ENCODE peak calls at places on chromosomes 11 and 22, in seven cellular contexts. J is head of caudate nucleus; T is activated naive CD4-positive, alpha-beta T cell; R is brain microvascular endothelial cell; B is frontal cortex; S is posterior cingulate gyrus; Y is activated CD8-positive, alpha-beta memory T cell treated with anti-CD3 and anti-CD28 coated beads, Interleukin-2, amount 50 U/mL, for 48 hours. D is an unnamed sample.

GRCh38 chr11:111347723-111348115 is 31.4 kb downstream of the POU2AF1 start:
- DNase-seq in J (no peak), S (no peak), B (no peak), Y (no peak), R (no peak), T (no peak), D (no peak)

GRCh38 chr22:21064917-21065864 is 19.4 kb downstream of the LRRC74B start:
- DNase-seq in T (no peak), R (no peak), J (no peak), S (peak), Y (no peak), B (no peak), D (no peak)

GRCh38 chr22:36136475-36136874 is 24.1 kb downstream of the APOL3 start:
- DNase-seq in T (no peak), J (no peak), Y (no peak), S (peak), B (no peak), R (peak), D (peak)

GRCh38 chr11:70503878-70504240 is 105.5 kb downstream of the CTTN start:
- DNase-seq in B (no peak), T (no peak), J (peak), R (no peak), Y (no peak), S (peak), D (no peak)

GRCh38 chr22:19129871-19130270 is 1.2 kb upstream of the TSSK2 start:
- DNase-seq in Y (no peak), B (no peak), T (no peak), S (no peak), R (no peak), J (no peak), D (no peak)

GRCh38 chr11:67316882-67317364 is 13.6 kb downstream of the SSH3 start:
- DNase-seq in Y (no peak), R (peak), S (no peak), J (no peak), B (no peak), T (no peak), D (peak)

GRCh38 chr22:48869161-48869560 is 958.5 kb downstream of the BRD1 start:
- DNase-seq in J (no peak), R (no peak), T (no peak), S (no peak), Y (no peak), B (no peak), D (no peak)

GRCh38 chr11:78427615-78428272 is 10.1 kb upstream of the GAB2 start:
- DNase-seq in Y (no peak), J (no peak), R (no peak), B (no peak), S (no peak), T (no peak), D (no peak)

GRCh38 chr11:12461516-12461915 is 84.1 kb downstream of the PARVA start:
- DNase-seq in R (no peak), B (no peak), T (no peak), Y (no peak), J (no peak), S (no peak), D (peak)

GRCh38 chr11:47589504-47590025 is 3.1 kb downstream of the FAM180B start:
- DNase-seq in B (no peak), J (no peak), S (no peak), Y (no peak), R (no peak), T (no peak), D (no peak)

GRCh38 chr11:131504199-131504949 is 134.0 kb downstream of the NTM start:
- DNase-seq in B (peak), S (peak), T (no peak), J (peak), R (no peak), Y (no peak), D (peak)

GRCh38 chr11:36452987-36453386 is 57.1 kb downstream of the TRAF6 start:
- DNase-seq in T (no peak), R (no peak), S (no peak), J (no peak), B (no peak), Y (no peak), D (no peak)

GRCh38 chr11:94876645-94877445 is 96.5 kb downstream of the CWC15 start:
- DNase-seq in J (peak), B (peak), T (no peak), Y (peak), R (peak), S (peak), D (peak)

GRCh38 chr11:55172734-55173415 is 89.1 kb upstream of the TRIM48 start:
- DNase-seq in R (no peak), J (no peak), S (peak), Y (no peak), T (no peak), B (no peak), D (no peak)

GRCh38 chr11:3231851-3232744 is at the start of gene MRGPRE:
- DNase-seq in R (no peak), Y (no peak), B (peak), S (peak), J (peak), T (no peak), D (no peak)

GRCh38 chr11:64233913-64234839 is at the start of gene VEGFB:
- DNase-seq in T (no peak), S (peak), R (no peak), J (peak), Y (peak), B (peak), D (peak)

GRCh38 chr11:91081440-91082088 is 858.7 kb upstream of the CHORDC1 start:
- DNase-seq in S (no peak), R (peak), B (no peak), T (no peak), Y (no peak), J (no peak), D (peak)

GRCh38 chr11:86785576-86785975 is 14.8 kb upstream of the PRSS23 start:
- DNase-seq in B (no peak), Y (no peak), T (no peak), S (no peak), R (no peak), J (no peak), D (no peak)

GRCh38 chr11:76977791-76978190 is 56.4 kb upstream of the B3GNT6 start:
- DNase-seq in T (no peak), J (no peak), Y (no peak), S (no peak), B (no peak), R (no peak), D (no peak)

GRCh38 chr22:44995282-44995597 is 14.6 kb downstream of the PHF21B start:
- DNase-seq in T (no peak), J (no peak), B (no peak), R (no peak), Y (no peak), S (no peak), D (no peak)

GRCh38 chr11:128532571-128533091 is 54.7 kb downstream of the ETS1 start:
- DNase-seq in S (no peak), B (no peak), T (no peak), J (no peak), R (no peak), Y (no peak), D (no peak)

GRCh38 chr11:624705-625635 is at the start of gene CDHR5:
- DNase-seq in Y (no peak), B (no peak), R (no peak), S (no peak), T (no peak), J (no peak), D (no peak)

GRCh38 chr11:120748485-120748814 is 236.9 kb downstream of the GRIK4 start:
- DNase-seq in Y (no peak), S (no peak), T (no peak), R (no peak), B (no peak), J (no peak), D (no peak)

GRCh38 chr11:43825217-43825816 is 55.3 kb upstream of the ALKBH3 start:
- DNase-seq in Y (no peak), R (peak), J (no peak), S (no peak), T (no peak), B (no peak), D (peak)

GRCh38 chr11:69477111-69477510 is 4.4 kb upstream of the LINC01488 start:
- DNase-seq in B (no peak), Y (no peak), J (no peak), T (no peak), R (no peak), S (peak), D (no peak)

GRCh38 chr11:69700278-69701140 is 3.3 kb downstream of the FGF19 start:
- DNase-seq in S (peak), J (peak), B (peak), T (no peak), Y (no peak), R (peak), D (peak)

GRCh38 chr11:125289419-125290088 is 125.0 kb downstream of the PKNOX2 start:
- DNase-seq in B (no peak), T (no peak), R (no peak), Y (no peak), S (peak), J (no peak), D (peak)

GRCh38 chr11:68962527-68963250 is 18.1 kb downstream of the MRGPRD start:
- DNase-seq in B (no peak), Y (no peak), R (no peak), T (no peak), S (peak), J (no peak), D (no peak)

GRCh38 chr11:61092280-61092766 is 10.0 kb upstream of the CD5 start:
- DNase-seq in B (no peak), T (no peak), S (peak), J (no peak), R (no peak), Y (peak), D (no peak)

GRCh38 chr22:38952382-38952993 is 4.9 kb upstream of the APOBEC3A start:
- DNase-seq in B (no peak), T (no peak), R (no peak), J (no peak), Y (no peak), S (peak), D (no peak)

GRCh38 chr11:100808904-100809491 is 121.9 kb downstream of the ARHGAP42 start:
- DNase-seq in Y (no peak), T (no peak), B (no peak), J (no peak), R (peak), S (no peak), D (no peak)

GRCh38 chr22:50705219-50705691 is 32.6 kb downstream of the SHANK3 start:
- DNase-seq in J (peak), R (peak), B (peak), T (no peak), S (peak), Y (no peak), D (no peak)

GRCh38 chr11:128713595-128713994 is 19.7 kb downstream of the FLI1 start:
- DNase-seq in S (no peak), R (no peak), B (no peak), T (no peak), J (no peak), Y (no peak), D (no peak)

GRCh38 chr11:118689852-118690552 is 10.6 kb upstream of the TREH start:
- DNase-seq in S (peak), Y (peak), J (peak), T (peak), B (peak), R (peak), D (peak)

GRCh38 chr22:37484115-37485005 is 1.8 kb downstream of the MFNG start:
- DNase-seq in B (no peak), S (peak), R (no peak), Y (peak), J (peak), T (peak), D (no peak)

GRCh38 chr11:117218133-117218915 is 13.5 kb downstream of the PCSK7 start:
- DNase-seq in R (no peak), Y (no peak), T (no peak), S (peak), B (no peak), J (no peak), D (no peak)

GRCh38 chr22:32122899-32123298 is 36.2 kb downstream of the C22orf42 start:
- DNase-seq in B (no peak), S (no peak), R (no peak), J (no peak), Y (no peak), T (no peak), D (no peak)

GRCh38 chr11:46731545-46731944 is 12.5 kb downstream of the F2 start:
- DNase-seq in T (no peak), S (no peak), B (no peak), Y (no peak), J (no peak), R (no peak), D (no peak)

GRCh38 chr11:123137496-123138270 is 57.4 kb downstream of the CLMP start:
- DNase-seq in S (no peak), Y (no peak), B (peak), R (peak), J (peak), T (no peak), D (peak)

GRCh38 chr11:67634366-67635230 is 4.9 kb upstream of the NUDT8 start:
- DNase-seq in B (no peak), J (no peak), S (no peak), R (no peak), Y (no peak), T (no peak), D (no peak)

D was measured in H4.